ENCODE peak calls at places on chromosomes 12 and 14, in five cellular contexts. One of them, this sample, is unnamed.

GRCh38 chr14:74583689-74584434 is 28.2 kb downstream of the LTBP2 start:
- DNase-seq in AG04449: peak; percentile 56
- DNase-seq in dorsolateral prefrontal cortex: no peak
- DNase-seq in lower leg skin: no peak
- DNase-seq in ovary: peak; percentile 28
- DNase-seq in this sample: peak; percentile 97

GRCh38 chr12:120760349-120761245 is 35.0 kb downstream of the ACADS start:
- DNase-seq in AG04449: no peak
- DNase-seq in lower leg skin: peak; percentile 78
- DNase-seq in dorsolateral prefrontal cortex: no peak
- DNase-seq in ovary: no peak
- DNase-seq in this sample: peak; percentile 24

GRCh38 chr12:122058750-122059149 is 19.8 kb upstream of the MLXIP start:
- DNase-seq in ovary: no peak
- DNase-seq in AG04449: no peak
- DNase-seq in lower leg skin: no peak
- DNase-seq in dorsolateral prefrontal cortex: no peak
- DNase-seq in this sample: no peak

GRCh38 chr12:27541031-27541719 is 17.2 kb downstream of the PPFIBP1 start:
- DNase-seq in ovary: no peak
- DNase-seq in lower leg skin: no peak
- DNase-seq in dorsolateral prefrontal cortex: no peak
- DNase-seq in AG04449: no peak
- DNase-seq in this sample: peak; percentile 93

GRCh38 chr12:50017653-50018052 is 7.6 kb downstream of the RACGAP1 start:
- DNase-seq in ovary: no peak
- DNase-seq in AG04449: no peak
- DNase-seq in lower leg skin: peak; percentile 68
- DNase-seq in dorsolateral prefrontal cortex: no peak
- DNase-seq in this sample: no peak

GRCh38 chr12:116376354-116377193 is 99.1 kb upstream of the MED13L start:
- DNase-seq in AG04449: no peak
- DNase-seq in lower leg skin: no peak
- DNase-seq in dorsolateral prefrontal cortex: no peak
- DNase-seq in ovary: no peak
- DNase-seq in this sample: peak; percentile 68

GRCh38 chr12:108519558-108519957 is 4.5 kb downstream of the FICD start:
- DNase-seq in ovary: no peak
- DNase-seq in AG04449: no peak
- DNase-seq in lower leg skin: no peak
- DNase-seq in dorsolateral prefrontal cortex: no peak
- DNase-seq in this sample: no peak

GRCh38 chr12:118175823-118176447 is 40.0 kb downstream of the PEBP1 start:
- DNase-seq in lower leg skin: no peak
- DNase-seq in AG04449: no peak
- DNase-seq in ovary: no peak
- DNase-seq in dorsolateral prefrontal cortex: no peak
- DNase-seq in this sample: no peak

GRCh38 chr12:82351390-82351789 is 6.8 kb downstream of the CCDC59 start:
- DNase-seq in AG04449: no peak
- DNase-seq in dorsolateral prefrontal cortex: no peak
- DNase-seq in ovary: no peak
- DNase-seq in lower leg skin: no peak
- DNase-seq in this sample: no peak

GRCh38 chr14:104099096-104100041 is 13.9 kb downstream of the ASPG start:
- DNase-seq in dorsolateral prefrontal cortex: no peak
- DNase-seq in ovary: peak; percentile 20
- DNase-seq in lower leg skin: no peak
- DNase-seq in AG04449: no peak
- DNase-seq in this sample: no peak

GRCh38 chr12:94571556-94571955 is 78.8 kb downstream of the TMCC3 start:
- DNase-seq in ovary: peak; percentile 67
- DNase-seq in AG04449: no peak
- DNase-seq in lower leg skin: no peak
- DNase-seq in dorsolateral prefrontal cortex: no peak
- DNase-seq in this sample: peak; percentile 84

GRCh38 chr12:124563401-124563800 is 4.0 kb downstream of the NCOR2 start:
- DNase-seq in AG04449: no peak
- DNase-seq in ovary: no peak
- DNase-seq in lower leg skin: no peak
- DNase-seq in dorsolateral prefrontal cortex: no peak
- DNase-seq in this sample: no peak

GRCh38 chr12:125455556-125455955 is 390.3 kb downstream of the AACS start:
- DNase-seq in lower leg skin: no peak
- DNase-seq in ovary: no peak
- DNase-seq in AG04449: no peak
- DNase-seq in dorsolateral prefrontal cortex: no peak
- DNase-seq in this sample: no peak

GRCh38 chr12:53380797-53381738 is 1.1 kb downstream of the SP1 start:
- DNase-seq in ovary: peak; percentile 21
- DNase-seq in lower leg skin: no peak
- DNase-seq in AG04449: no peak
- DNase-seq in dorsolateral prefrontal cortex: no peak
- DNase-seq in this sample: peak; percentile 70

GRCh38 chr12:76266797-76267196 is 81.4 kb downstream of the BBS10 start:
- DNase-seq in lower leg skin: no peak
- DNase-seq in ovary: no peak
- DNase-seq in AG04449: peak; percentile 65
- DNase-seq in dorsolateral prefrontal cortex: no peak
- DNase-seq in this sample: peak; percentile 88

GRCh38 chr12:22312336-22312735 is 22.2 kb downstream of the ST8SIA1 start:
- DNase-seq in ovary: no peak
- DNase-seq in dorsolateral prefrontal cortex: peak; percentile 34
- DNase-seq in AG04449: no peak
- DNase-seq in lower leg skin: no peak
- DNase-seq in this sample: peak; percentile 78

GRCh38 chr14:95722525-95723190 is 8.7 kb upstream of the TCL1A start:
- DNase-seq in ovary: no peak
- DNase-seq in lower leg skin: no peak
- DNase-seq in AG04449: no peak
- DNase-seq in dorsolateral prefrontal cortex: no peak
- DNase-seq in this sample: no peak

GRCh38 chr12:109458086-109458485 is 19.0 kb downstream of the KCTD10 start:
- DNase-seq in lower leg skin: no peak
- DNase-seq in ovary: no peak
- DNase-seq in dorsolateral prefrontal cortex: no peak
- DNase-seq in AG04449: no peak
- DNase-seq in this sample: peak; percentile 21

GRCh38 chr14:75460402-75460801 is 32.6 kb downstream of the JDP2 start:
- DNase-seq in lower leg skin: no peak
- DNase-seq in AG04449: no peak
- DNase-seq in dorsolateral prefrontal cortex: no peak
- DNase-seq in ovary: no peak
- DNase-seq in this sample: no peak

GRCh38 chr12:100163416-100164152 is 20.9 kb upstream of the BLTP3B start:
- DNase-seq in AG04449: no peak
- DNase-seq in dorsolateral prefrontal cortex: peak; percentile 69
- DNase-seq in lower leg skin: peak; percentile 92
- DNase-seq in ovary: peak; percentile 48
- DNase-seq in this sample: peak; percentile 77

GRCh38 chr12:100566887-100567637 is 6.4 kb upstream of the GAS2L3 start:
- DNase-seq in ovary: no peak
- DNase-seq in dorsolateral prefrontal cortex: peak; percentile 17
- DNase-seq in AG04449: no peak
- DNase-seq in lower leg skin: no peak
- DNase-seq in this sample: peak; percentile 13

GRCh38 chr12:26704684-26705475 is 128.1 kb downstream of the ITPR2 start:
- DNase-seq in dorsolateral prefrontal cortex: no peak
- DNase-seq in lower leg skin: no peak
- DNase-seq in ovary: no peak
- DNase-seq in AG04449: no peak
- DNase-seq in this sample: no peak

GRCh38 chr12:106493531-106493930 is 89.3 kb upstream of the RFX4 start:
- DNase-seq in AG04449: no peak
- DNase-seq in ovary: no peak
- DNase-seq in lower leg skin: no peak
- DNase-seq in dorsolateral prefrontal cortex: no peak
- DNase-seq in this sample: no peak

GRCh38 chr14:85416771-85417170 is 113.2 kb upstream of the FLRT2 start:
- DNase-seq in ovary: no peak
- DNase-seq in AG04449: no peak
- DNase-seq in lower leg skin: no peak
- DNase-seq in dorsolateral prefrontal cortex: no peak
- DNase-seq in this sample: peak; percentile 92

DNA sequence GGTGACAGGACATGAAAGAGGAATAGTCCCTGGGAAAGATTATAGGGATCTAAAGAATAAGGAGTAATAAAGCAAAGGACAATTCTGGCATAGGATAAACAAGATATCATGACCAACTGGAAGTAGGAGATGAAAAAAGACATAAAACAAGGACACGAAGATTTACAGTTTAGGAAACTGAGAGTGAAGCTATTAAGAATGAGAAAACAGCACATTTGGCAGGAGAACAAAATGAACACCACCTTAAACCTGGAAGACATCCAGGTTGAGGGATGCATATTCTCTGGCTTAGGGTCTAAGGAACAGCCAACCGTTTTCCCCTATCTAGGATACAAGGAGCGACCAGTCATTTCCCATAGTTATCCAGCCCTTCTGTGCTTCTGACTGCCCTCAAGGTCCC is 1.9 kb downstream of the TRIP11 start:
- DNase-seq in AG04449: no peak
- DNase-seq in dorsolateral prefrontal cortex: no peak
- DNase-seq in ovary: no peak
- DNase-seq in lower leg skin: no peak
- DNase-seq in this sample: no peak
- H3K4me3 ChIP-seq in AG04449: peak overlapping the region; percentile 91
- H3K4me3 ChIP-seq in dorsolateral prefrontal cortex: peak overlapping the region; percentile 65
- H3K4me3 ChIP-seq in ovary: peak overlapping the region; percentile 63
- H3K4me3 ChIP-seq in lower leg skin: no peak overlapping the region
- H3K4me3 ChIP-seq in this sample: peak overlapping the region; percentile 94

DNA sequence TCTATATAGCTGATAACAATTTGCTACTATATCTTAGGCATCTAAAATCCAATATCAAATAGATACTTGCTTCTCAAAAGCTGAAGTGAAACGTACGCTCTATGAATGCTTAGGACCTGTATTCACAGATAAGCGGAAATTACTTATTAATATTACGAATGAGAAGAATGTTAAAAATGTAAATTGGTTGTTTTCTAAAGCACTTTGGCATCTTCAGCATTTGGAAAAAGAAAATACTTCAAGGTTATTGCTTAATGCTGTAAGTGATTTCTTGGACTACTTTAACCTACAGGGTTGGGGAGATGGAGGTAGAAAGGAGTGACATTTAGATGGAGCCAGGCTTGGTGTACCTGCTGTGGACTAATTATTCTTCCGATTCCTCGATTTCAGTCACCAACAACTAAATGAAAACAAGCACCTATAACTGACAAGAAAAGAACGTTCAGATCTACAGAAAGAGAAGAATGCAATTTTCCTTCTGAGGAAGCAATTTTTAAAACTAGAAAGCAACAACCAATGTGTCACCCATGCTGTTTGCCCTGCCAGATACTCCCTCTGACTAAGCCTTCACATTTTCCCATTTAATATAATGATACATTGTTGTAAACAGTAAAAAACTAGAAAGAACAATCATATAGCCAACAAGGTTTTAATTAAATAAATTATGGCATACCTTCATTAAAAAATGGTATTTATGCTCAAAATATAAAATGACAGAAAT is 49.3 kb downstream of the SLC25A21 start:
- DNase-seq in AG04449: no peak
- DNase-seq in dorsolateral prefrontal cortex: no peak
- DNase-seq in ovary: no peak
- DNase-seq in lower leg skin: no peak
- DNase-seq in this sample: peak; percentile 38
- H3K4me3 ChIP-seq in AG04449: no peak overlapping the region
- H3K4me3 ChIP-seq in dorsolateral prefrontal cortex: no peak overlapping the region
- H3K4me3 ChIP-seq in ovary: no peak overlapping the region
- H3K4me3 ChIP-seq in lower leg skin: no peak overlapping the region
- H3K4me3 ChIP-seq in this sample: no peak overlapping the region

DNA sequence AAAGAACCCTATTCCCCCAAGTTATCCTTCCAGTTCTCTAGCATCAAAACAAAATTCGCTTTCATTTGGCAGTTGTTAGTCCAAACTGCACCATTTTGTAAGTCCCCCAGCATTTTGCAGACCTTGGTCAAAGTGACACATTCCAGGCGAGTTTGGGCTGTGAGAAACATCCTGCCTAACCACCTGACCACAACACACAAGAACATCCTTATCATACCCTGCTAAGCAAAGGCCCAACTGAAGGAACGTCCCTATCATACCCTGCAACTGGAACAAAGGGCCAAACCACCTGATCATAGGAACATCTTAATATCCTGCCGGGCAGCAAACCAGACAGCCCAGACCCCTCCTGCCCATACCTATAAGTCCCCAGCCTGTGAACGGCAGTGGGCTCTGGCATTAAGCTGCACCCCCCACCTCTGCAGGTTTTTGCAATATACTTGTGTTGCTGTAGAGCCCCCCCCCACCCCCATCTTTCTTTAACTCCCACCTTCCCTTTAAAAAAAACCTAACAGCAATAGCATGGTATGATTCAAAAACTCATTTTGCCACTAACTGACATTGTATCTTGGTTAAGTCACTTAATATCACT is 2.7 kb downstream of the PCNX4 start:
- DNase-seq in ovary: no peak
- DNase-seq in lower leg skin: no peak
- DNase-seq in dorsolateral prefrontal cortex: no peak
- DNase-seq in AG04449: no peak
- DNase-seq in this sample: peak; percentile 39
- H3K4me3 ChIP-seq in ovary: no peak overlapping the region
- H3K4me3 ChIP-seq in lower leg skin: no peak overlapping the region
- H3K4me3 ChIP-seq in dorsolateral prefrontal cortex: no peak overlapping the region
- H3K4me3 ChIP-seq in AG04449: peak overlapping the region; percentile 23
- H3K4me3 ChIP-seq in this sample: no peak overlapping the region

GRCh38 chr12:92363295-92364146 is 217.9 kb upstream of the BTG1 start:
- DNase-seq in lower leg skin: no peak
- DNase-seq in AG04449: no peak
- DNase-seq in dorsolateral prefrontal cortex: peak; percentile 10
- DNase-seq in ovary: peak; percentile 30
- DNase-seq in this sample: no peak
- H3K4me3 ChIP-seq in lower leg skin: no peak overlapping the region
- H3K4me3 ChIP-seq in AG04449: peak overlapping the region; percentile 33
- H3K4me3 ChIP-seq in dorsolateral prefrontal cortex: peak overlapping the region; percentile 6
- H3K4me3 ChIP-seq in ovary: no peak overlapping the region
- H3K4me3 ChIP-seq in this sample: no peak overlapping the region

DNA sequence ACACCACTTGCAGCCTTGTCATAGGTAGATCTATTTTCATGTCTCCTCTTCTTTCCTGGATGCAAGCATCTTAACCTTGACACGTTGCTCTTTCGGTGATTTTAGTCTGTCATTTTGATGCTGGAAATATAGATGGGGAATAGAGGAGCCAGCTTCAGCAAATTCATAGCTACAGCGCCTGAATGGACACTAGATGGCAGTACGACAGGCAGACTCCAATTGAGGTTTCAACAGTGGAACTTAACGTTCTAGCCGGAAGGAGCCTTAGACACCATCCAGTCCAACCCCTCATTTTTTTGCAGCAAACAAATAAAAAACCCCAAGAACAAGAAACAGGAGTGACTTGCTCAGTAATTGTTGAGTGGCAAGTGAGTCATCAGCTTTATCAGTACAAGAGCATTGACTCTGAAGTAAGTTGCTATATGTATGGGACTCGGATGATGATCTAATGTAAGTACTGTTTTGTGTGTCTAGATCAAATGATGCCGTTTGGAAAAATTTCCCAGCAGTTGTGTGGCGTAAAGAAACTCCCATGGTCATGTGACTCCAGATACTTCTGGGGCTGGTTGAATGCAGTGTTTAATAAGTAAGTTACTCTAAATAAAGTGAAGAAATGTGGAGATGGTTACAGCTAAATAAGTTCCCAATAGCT is 9.0 kb downstream of the DMAC2L start:
- DNase-seq in ovary: peak; percentile 56
- DNase-seq in lower leg skin: no peak
- DNase-seq in dorsolateral prefrontal cortex: peak; percentile 65
- DNase-seq in AG04449: peak; percentile 82
- DNase-seq in this sample: peak; percentile 97
- H3K4me3 ChIP-seq in ovary: peak overlapping the region; percentile 23
- H3K4me3 ChIP-seq in lower leg skin: no peak overlapping the region
- H3K4me3 ChIP-seq in dorsolateral prefrontal cortex: no peak overlapping the region
- H3K4me3 ChIP-seq in AG04449: peak overlapping the region; percentile 39
- H3K4me3 ChIP-seq in this sample: peak overlapping the region; percentile 15

This sample was measured in epithelial cell of esophagus.